ENCODE peak calls at places on chromosome 7, in seven cellular contexts. I, T, V, B, N, C and P are unnamed samples.

GRCh38 chr7:2225336-2225735 is 7.4 kb downstream of the MAD1L1 start:
- DNase-seq in I (no peak), B (no peak), N (no peak), C (no peak), V (no peak), T (no peak), P (no peak)

GRCh38 chr7:47878662-47879061 is 69.6 kb downstream of the PKD1L1 start:
- DNase-seq in N (no peak), C (no peak), B (no peak), V (no peak), I (no peak), T (no peak), P (no peak)

GRCh38 chr7:1689356-1689755 is 19.3 kb downstream of the ELFN1 start:
- DNase-seq in V (no peak), C (no peak), N (no peak), T (no peak), B (no peak), I (no peak), P (peak)

GRCh38 chr7:130273081-130273699 is 6.5 kb downstream of the CPA2 start:
- DNase-seq in N (peak), T (no peak), V (peak), I (peak), B (peak), C (peak), P (peak)

GRCh38 chr7:41705109-41705871 is 2.4 kb upstream of the INHBA start:
- DNase-seq in N (peak), I (peak), B (peak), V (peak), T (peak), C (peak), P (peak)

GRCh38 chr7:28570113-28570969 is 158.0 kb downstream of the CREB5 start:
- DNase-seq in C (no peak), T (peak), B (no peak), V (no peak), N (no peak), I (no peak), P (no peak)

GRCh38 chr7:2037805-2038635 is 194.7 kb downstream of the MAD1L1 start:
- DNase-seq in C (peak), N (no peak), T (no peak), I (no peak), B (peak), V (peak), P (no peak)

GRCh38 chr7:44267719-44268413 is 57.5 kb downstream of the CAMK2B start:
- DNase-seq in C (no peak), I (no peak), T (no peak), B (no peak), N (no peak), V (no peak), P (no peak)

GRCh38 chr7:80393786-80394185 is 118.1 kb downstream of the GNAT3 start:
- DNase-seq in N (no peak), T (no peak), V (no peak), I (no peak), B (no peak), C (no peak), P (no peak)

GRCh38 chr7:74126220-74126880 is 42.7 kb downstream of the LIMK1 start:
- DNase-seq in B (no peak), N (no peak), C (no peak), I (no peak), V (no peak), T (no peak), P (no peak)

GRCh38 chr7:133135451-133135850 is 53.6 kb upstream of the CHCHD3 start:
- DNase-seq in T (peak), N (no peak), V (peak), I (no peak), B (no peak), C (no peak), P (no peak)

DNA sequence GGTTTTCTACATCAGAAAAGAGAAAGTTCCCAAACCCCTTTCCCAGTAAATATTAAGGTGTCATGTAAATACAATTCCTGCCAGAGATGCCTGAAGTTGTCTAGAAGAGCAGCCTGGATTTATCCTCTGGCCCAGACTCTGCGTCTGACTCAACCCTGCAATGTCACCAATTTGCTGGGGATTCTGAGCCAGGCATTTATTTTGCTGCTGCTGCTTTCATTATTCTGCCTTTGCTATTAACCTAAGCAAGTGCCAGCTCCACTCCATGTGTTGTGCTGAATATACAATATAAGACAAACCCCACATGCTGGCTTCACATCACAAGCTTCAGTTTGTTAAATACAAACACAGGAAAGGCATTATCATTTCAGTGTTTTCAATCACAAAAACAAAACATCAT is 59.1 kb downstream of the ELAPOR2 start:
- DNase-seq in T (no peak), N (no peak), I (no peak), C (peak), V (no peak), B (no peak), P (no peak)
- H3K18ac ChIP-seq in T (no peak), N (no peak), I (no peak), C (no peak), V (no peak), B (no peak), P (no peak)

DNA sequence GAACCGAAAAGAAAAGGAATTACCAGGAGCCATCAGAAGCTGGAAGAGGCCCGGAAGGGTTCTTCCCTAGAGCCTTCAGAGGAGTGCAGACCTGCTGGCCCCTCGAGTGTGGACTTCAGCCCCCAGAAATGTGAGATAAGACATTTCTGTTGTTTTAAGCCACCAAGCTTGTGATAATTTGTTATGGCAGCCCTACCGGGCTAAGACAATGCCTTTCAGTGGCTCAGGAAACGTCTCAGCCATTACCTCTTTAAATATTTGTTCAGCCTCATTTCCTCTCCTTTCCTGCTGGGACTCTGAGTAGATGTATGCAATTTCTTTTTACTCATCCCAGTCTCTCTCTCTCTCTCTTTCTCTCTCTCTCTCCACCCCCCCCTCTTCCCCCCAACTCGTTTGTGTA is 174.7 kb upstream of the GRB10 start:
- DNase-seq in V (no peak), C (no peak), N (no peak), B (peak), T (no peak), I (no peak), P (no peak)
- H2BK120ac ChIP-seq in V (no peak), C (no peak), N (no peak), B (no peak), T (no peak), I (no peak), P (no peak)

DNA sequence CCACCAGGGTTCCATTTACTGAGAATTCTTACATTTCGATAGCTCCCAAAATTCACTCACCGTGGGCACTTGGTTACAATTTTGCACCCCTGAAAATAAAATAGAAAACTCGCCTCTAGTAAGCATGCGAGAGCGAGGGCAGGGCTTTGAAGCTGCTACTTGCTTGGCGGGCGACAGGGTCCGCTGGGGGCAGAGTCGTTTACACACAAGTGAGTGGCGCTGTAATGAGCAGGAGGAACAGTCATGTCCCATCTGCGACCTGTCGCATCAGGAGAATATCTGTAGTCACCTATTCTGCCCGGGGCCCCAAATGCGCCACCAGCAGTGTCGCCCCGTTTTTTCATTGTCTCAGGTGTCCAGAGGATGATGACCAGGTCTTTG is 1.2 kb upstream of the MEOX2 start:
- DNase-seq in B (peak), C (no peak), I (peak), T (no peak), V (no peak), N (no peak), P (peak)
- H3K18ac ChIP-seq in B (no peak), C (no peak), I (no peak), T (no peak), V (no peak), N (no peak), P (no peak)

GRCh38 chr7:147916573-147916972 is 674.0 kb upstream of the C7orf33 start:
- DNase-seq in T (no peak), B (no peak), N (no peak), C (no peak), V (no peak), I (no peak), P (no peak)
- H2BK120ac ChIP-seq in T (no peak), B (no peak), N (no peak), C (no peak), V (no peak), I (no peak), P (no peak)